ENCODE peak calls at places on chromosome 22, in four cellular contexts. J is effector memory CD4-positive, alpha-beta T cell; R is mesendoderm; H is kidney. C is an unnamed sample.

GRCh38 chr22:31451709-31452571 is 37.7 kb downstream of the EIF4ENIF1 start:
- DNase-seq in J (no peak), R (peak; percentile 60), H (no peak), C (no peak)

GRCh38 chr22:16563555-16564520 is 28.8 kb downstream of the CCT8L2 start:
- DNase-seq in R (no peak), J (no peak), H (peak; percentile 72), C (no peak)

GRCh38 chr22:26660961-26661578 is 3.7 kb downstream of the MIAT start:
- DNase-seq in H (no peak), J (no peak), R (peak; percentile 82), C (no peak)

GRCh38 chr22:39745789-39746188 is 147.8 kb downstream of the ENTHD1 start:
- DNase-seq in R (no peak), H (no peak), J (no peak), C (no peak)

GRCh38 chr22:31056986-31057599 is 24.0 kb upstream of the SMTN start:
- DNase-seq in H (no peak), J (no peak), R (no peak), C (no peak)

GRCh38 chr22:38172016-38172431 is 9.6 kb downstream of the PLA2G6 start:
- DNase-seq in H (peak; percentile 14), R (no peak), J (no peak), C (no peak)

GRCh38 chr22:38345782-38346181 is 28.5 kb upstream of the CSNK1E start:
- DNase-seq in R (no peak), J (no peak), H (peak; percentile 32), C (no peak)

GRCh38 chr22:38021201-38021600 is 36.0 kb upstream of the PICK1 start:
- DNase-seq in H (no peak), J (no peak), R (no peak), C (no peak)

GRCh38 chr22:41479671-41480396 is 10.9 kb downstream of the ACO2 start:
- DNase-seq in J (no peak), R (peak; percentile 70), H (no peak), C (no peak)

GRCh38 chr22:45323695-45324094 is 14.0 kb downstream of the FAM118A start:
- DNase-seq in H (no peak), R (no peak), J (no peak), C (no peak)

GRCh38 chr22:47147572-47147971 is 385.1 kb downstream of the TBC1D22A start:
- DNase-seq in R (no peak), H (no peak), J (no peak), C (no peak)
- H3K4me1 ChIP-seq in R (no peaks in the 10 kb centered on the region), H (peaks cover 3% of the 10 kb centered on the region), J (no peaks in the 10 kb centered on the region), C (no peaks in the 10 kb centered on the region)

GRCh38 chr22:19975707-19976035 is 34.1 kb upstream of the TXNRD2 start:
- DNase-seq in H (no peak), R (no peak), J (no peak), C (no peak)
- H3K27ac ChIP-seq in H (no peak overlapping the region), R (no peak overlapping the region), J (no peak overlapping the region), C (no peak overlapping the region)

DNA sequence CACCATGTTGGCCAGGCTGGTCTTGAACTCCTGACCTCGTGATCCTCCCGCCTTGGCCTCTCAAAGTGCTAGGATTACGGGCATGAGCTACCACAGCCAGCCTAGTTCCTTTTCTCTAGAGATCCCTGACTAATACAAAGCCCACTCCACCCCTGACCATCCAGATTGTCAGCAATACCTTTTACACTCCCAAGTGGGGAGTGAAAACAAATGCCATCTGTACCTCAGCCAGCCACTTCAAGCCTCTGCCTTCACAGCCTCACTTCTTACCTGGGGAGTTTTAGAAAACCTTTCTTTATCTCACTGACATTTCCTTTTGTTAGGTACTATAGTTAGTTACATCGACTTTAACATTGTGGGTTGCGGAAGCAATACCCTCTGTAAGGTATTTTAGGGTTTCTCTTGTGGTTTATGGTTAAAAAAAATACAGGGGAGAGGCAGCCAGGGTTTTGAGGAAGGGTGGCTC is 8.8 kb downstream of the TOM1 start:
- DNase-seq in R (no peak), H (no peak), J (no peak), C (no peak)
- H3K4me1 ChIP-seq in R (peaks cover 6% of the 10 kb centered on the region), H (peaks cover 47% of the 10 kb centered on the region), J (peaks cover 62% of the 10 kb centered on the region), C (peaks cover 5% of the 10 kb centered on the region)

GRCh38 chr22:36771376-36772063 is 4.4 kb downstream of the IFT27 start:
- DNase-seq in J (no peak), R (no peak), H (no peak), C (no peak)

GRCh38 chr22:36775589-36775965 is 342 bp downstream of the IFT27 start:
- DNase-seq in R (peak; percentile 37), J (no peak), H (peak; percentile 81), C (peak; percentile 62)

GRCh38 chr22:36772451-36772850 is 3.5 kb downstream of the IFT27 start:
- DNase-seq in J (no peak), H (no peak), R (no peak), C (no peak)

GRCh38 chr22:36775966-36776669 is at the start of gene IFT27:
- DNase-seq in J (peak; percentile 94), R (peak; percentile 100), H (peak; percentile 98), C (peak; percentile 100)

DNA sequence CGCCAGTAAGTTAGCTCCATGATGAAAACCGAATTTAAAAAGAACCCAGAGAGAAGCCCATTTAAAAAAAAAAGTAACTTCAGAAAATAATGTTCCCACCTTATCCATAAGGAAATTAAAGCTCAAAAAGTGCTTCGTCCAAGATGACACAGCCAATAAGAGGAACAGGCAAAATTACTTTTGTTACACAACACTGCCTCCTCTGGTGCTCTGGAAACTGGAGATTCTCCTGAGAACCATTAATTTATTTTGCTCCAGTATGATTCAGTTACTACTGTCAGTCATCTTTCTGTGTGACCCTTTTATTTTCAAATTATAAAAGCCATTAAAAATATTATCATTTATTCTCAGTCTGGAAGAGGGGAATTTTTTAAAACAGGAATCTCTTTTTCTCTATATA is 2.0 kb downstream of the IFT27 start:
- DNase-seq in J (no peak), H (no peak), R (peak; percentile 31), C (no peak)
- H3K27ac ChIP-seq in J (no peak overlapping the region), H (no peak overlapping the region), R (no peak overlapping the region), C (no peak overlapping the region)

C was measured in testis.